ENCODE peak calls at places on chromosomes 12 and 14, in seven cellular contexts. F is stimulated activated CD4-positive, alpha-beta T cell treated with anti-CD3 and anti-CD28 coated beads, Interleukin-15, amount 100 ng/mL, for 1 hour; I is EH; L is non-pigmented ciliary epithelial cell; S is GM20000; Z is AG08395; G is occipital lobe. B is an unnamed sample.

GRCh38 chr12:98736352-98737326 is 91.5 kb downstream of the APAF1 start:
- DNase-seq in L (no peak), S (no peak), I (no peak), G (no peak), Z (no peak), F (no peak), B (no peak)

GRCh38 chr14:46053221-46053620 is 598.4 kb downstream of the RPL10L start:
- DNase-seq in L (no peak), S (no peak), Z (no peak), F (no peak), G (no peak), I (no peak), B (no peak)

GRCh38 chr12:107631715-107632114 is 53.9 kb upstream of the PWP1 start:
- DNase-seq in L (no peak), F (no peak), I (no peak), S (no peak), Z (no peak), G (no peak), B (no peak)

GRCh38 chr14:95136631-95137030 is 20.7 kb downstream of the DICER1 start:
- DNase-seq in G (no peak), S (no peak), Z (peak; percentile 4), I (no peak), L (no peak), F (no peak), B (no peak)

GRCh38 chr12:3293446-3294161 is 197.4 kb upstream of the PRMT8 start:
- DNase-seq in F (no peak), Z (peak; percentile 38), S (no peak), L (no peak), I (peak; percentile 37), G (no peak), B (no peak)

GRCh38 chr12:108856428-108857157 is 790 bp downstream of the SSH1 start:
- DNase-seq in Z (peak; percentile 47), G (peak; percentile 41), I (peak; percentile 87), L (no peak), S (peak; percentile 32), F (peak; percentile 46), B (no peak)

GRCh38 chr12:124595444-124595843 is 28.0 kb upstream of the NCOR2 start:
- DNase-seq in Z (no peak), S (no peak), I (no peak), G (no peak), F (no peak), L (no peak), B (no peak)

GRCh38 chr14:101535232-101535631 is 26.1 kb upstream of the DIO3 start:
- DNase-seq in L (no peak), I (no peak), F (no peak), S (no peak), Z (no peak), G (no peak), B (no peak)

GRCh38 chr14:34233619-34234018 is 228.4 kb downstream of the SPTSSA start:
- DNase-seq in Z (no peak), S (no peak), I (no peak), F (no peak), G (no peak), L (no peak), B (no peak)

GRCh38 chr12:45914090-45914489 is 76.3 kb downstream of the SCAF11 start:
- DNase-seq in G (no peak), S (peak; percentile 30), L (peak; percentile 63), F (no peak), I (peak; percentile 89), Z (peak; percentile 90), B (no peak)

GRCh38 chr12:4273651-4274395 is at the start of gene CCND2:
- DNase-seq in S (peak; percentile 88), L (peak; percentile 46), G (peak; percentile 79), I (peak; percentile 34), Z (peak; percentile 52), F (peak; percentile 68), B (no peak)

GRCh38 chr12:40198601-40199000 is 26.2 kb upstream of the LRRK2 start:
- DNase-seq in G (no peak), F (no peak), L (no peak), I (peak; percentile 9), Z (no peak), S (no peak), B (no peak)

GRCh38 chr14:68794856-68795601 is 2.2 kb upstream of the ZFP36L1 start:
- DNase-seq in G (no peak), L (peak; percentile 79), F (no peak), I (peak; percentile 98), Z (peak; percentile 75), S (peak; percentile 55), B (no peak)

GRCh38 chr14:97490521-97491070 is 693.4 kb downstream of the VRK1 start:
- DNase-seq in F (no peak), S (no peak), I (no peak), L (no peak), Z (no peak), G (no peak), B (no peak)

GRCh38 chr12:131641315-131641714 is 69.6 kb upstream of the SFSWAP start:
- DNase-seq in G (no peak), F (no peak), S (no peak), L (no peak), I (no peak), Z (no peak), B (no peak)

GRCh38 chr12:71183846-71184245 is 26.0 kb upstream of the TSPAN8 start:
- DNase-seq in F (no peak), S (no peak), Z (no peak), L (peak; percentile 13), G (no peak), I (no peak), B (no peak)

GRCh38 chr12:19205120-19205519 is 75.6 kb downstream of the PLEKHA5 start:
- DNase-seq in G (no peak), I (no peak), Z (no peak), F (no peak), L (no peak), S (no peak), B (no peak)

GRCh38 chr14:69069020-69069421 is 83.9 kb downstream of the DCAF5 start:
- DNase-seq in G (no peak), F (no peak), L (peak; percentile 63), I (peak; percentile 87), Z (peak; percentile 60), S (no peak), B (no peak)

GRCh38 chr12:118102070-118102469 is 1.7 kb downstream of the VSIG10 start:
- DNase-seq in Z (no peak), F (no peak), L (no peak), S (no peak), I (peak; percentile 53), G (no peak), B (no peak)

GRCh38 chr14:92352158-92352985 is 29.4 kb downstream of the SLC24A4 start:
- DNase-seq in G (no peak), L (no peak), I (peak; percentile 17), Z (no peak), S (peak; percentile 53), F (no peak), B (no peak)

GRCh38 chr14:51593397-51593796 is 58.3 kb upstream of the FRMD6 start:
- DNase-seq in Z (no peak), G (no peak), I (no peak), F (no peak), S (no peak), L (no peak), B (no peak)

GRCh38 chr12:85835810-85836715 is at the start of gene RASSF9:
- DNase-seq in I (peak; percentile 22), G (no peak), F (no peak), L (no peak), S (no peak), Z (peak; percentile 64), B (no peak)

GRCh38 chr12:88579572-88579940 is 715 bp downstream of the KITLG start:
- DNase-seq in F (no peak), S (peak; percentile 23), G (no peak), I (no peak), Z (peak; percentile 27), L (no peak), B (no peak)

GRCh38 chr12:16612647-16613046 is 6.7 kb upstream of the LMO3 start:
- DNase-seq in G (no peak), L (no peak), I (no peak), Z (no peak), F (no peak), S (no peak), B (no peak)

GRCh38 chr12:131454418-131455217 is 256.3 kb upstream of the SFSWAP start:
- DNase-seq in Z (no peak), L (no peak), S (peak; percentile 82), I (no peak), G (no peak), F (peak; percentile 16), B (no peak)

GRCh38 chr12:115611477-115611876 is 666.0 kb downstream of the MED13L start:
- DNase-seq in F (no peak), L (no peak), S (no peak), I (no peak), G (no peak), Z (no peak), B (no peak)

GRCh38 chr12:4997939-4998338 is 45.7 kb upstream of the KCNA5 start:
- DNase-seq in G (peak; percentile 75), L (peak; percentile 69), F (no peak), I (peak; percentile 99), Z (peak; percentile 96), S (no peak), B (no peak)

B was measured in esophagus squamous epithelium.